ENCODE peak calls at places on chromosomes 7 and 10, in six cellular contexts. J is cardiac muscle cell, A is brain microvascular endothelial cell, T is GM10248, G is fibroblast of mammary gland, Y is AG04450. M is an unnamed sample.

GRCh38 chr10:94361161-94361794 is 1.5 kb downstream of the NOC3L start:
- DNase-seq in J (no peak), A (no peak), T (no peak), G (peak; percentile 30), Y (no peak), M (peak; percentile 52)

GRCh38 chr7:577971-578370 is 58.3 kb upstream of the PDGFA start:
- DNase-seq in J (no peak), A (no peak), T (no peak), G (no peak), Y (no peak), M (no peak)

GRCh38 chr7:27999829-28000228 is 180.8 kb downstream of the JAZF1 start:
- DNase-seq in J (no peak), A (no peak), T (no peak), G (no peak), Y (no peak), M (no peak)

GRCh38 chr10:19169684-19170083 is 121.1 kb downstream of the MALRD1 start:
- DNase-seq in J (no peak), A (no peak), T (no peak), G (no peak), Y (no peak), M (no peak)

GRCh38 chr10:103660364-103661197 is 167.1 kb downstream of the NEURL1 start:
- DNase-seq in J (no peak), A (peak; percentile 56), T (peak; percentile 68), G (peak; percentile 55), Y (no peak), M (no peak)

GRCh38 chr10:91528080-91528479 is 104.8 kb downstream of the PPP1R3C start:
- DNase-seq in J (no peak), A (no peak), T (no peak), G (no peak), Y (no peak), M (no peak)

GRCh38 chr10:35343739-35344138 is 7.4 kb downstream of the CCNY start:
- DNase-seq in J (no peak), A (no peak), T (no peak), G (no peak), Y (no peak), M (no peak)

GRCh38 chr10:6774406-6774805 is 194.3 kb upstream of the PRKCQ start:
- DNase-seq in J (no peak), A (no peak), T (no peak), G (no peak), Y (no peak), M (no peak)

GRCh38 chr10:99536400-99537254 is 3.9 kb downstream of the NKX2-3 start:
- DNase-seq in J (peak; percentile 63), A (no peak), T (peak; percentile 22), G (no peak), Y (no peak), M (no peak)

GRCh38 chr7:131543298-131543697 is 13.1 kb downstream of the PODXL start:
- DNase-seq in J (no peak), A (no peak), T (no peak), G (no peak), Y (no peak), M (no peak)

GRCh38 chr10:131997366-131998049 is 15.8 kb upstream of the BNIP3 start:
- DNase-seq in J (peak; percentile 70), A (peak; percentile 70), T (no peak), G (peak; percentile 65), Y (peak; percentile 74), M (no peak)

GRCh38 chr10:43045631-43046287 is 31.1 kb upstream of the RET start:
- DNase-seq in J (no peak), A (no peak), T (no peak), G (no peak), Y (no peak), M (no peak)

GRCh38 chr7:12945901-12946300 is 258.5 kb downstream of the ARL4A start:
- DNase-seq in J (no peak), A (no peak), T (no peak), G (no peak), Y (no peak), M (no peak)

GRCh38 chr10:128367807-128368206 is 241.6 kb upstream of the MKI67 start:
- DNase-seq in J (no peak), A (no peak), T (no peak), G (no peak), Y (no peak), M (no peak)

GRCh38 chr10:105149371-105149871 is 508.3 kb downstream of the SORCS3 start:
- DNase-seq in J (no peak), A (no peak), T (no peak), G (peak; percentile 1), Y (no peak), M (no peak)

GRCh38 chr10:19812976-19813375 is 3.3 kb upstream of the PLXDC2 start:
- DNase-seq in J (no peak), A (no peak), T (no peak), G (no peak), Y (no peak), M (no peak)

GRCh38 chr10:60809157-60809556 is 30.9 kb downstream of the CDK1 start:
- DNase-seq in J (no peak), A (peak; percentile 7), T (no peak), G (peak; percentile 90), Y (no peak), M (no peak)

GRCh38 chr10:67663449-67664087 is 32.4 kb downstream of the CTNNA3 start:
- DNase-seq in J (no peak), A (no peak), T (no peak), G (no peak), Y (no peak), M (no peak)

GRCh38 chr10:43120948-43121290 is 17.3 kb upstream of the CSGALNACT2 start:
- DNase-seq in J (no peak), A (no peak), T (peak; percentile 84), G (no peak), Y (no peak), M (peak; percentile 86)

GRCh38 chr10:6995339-6995738 is 415.3 kb upstream of the PRKCQ start:
- DNase-seq in J (no peak), A (no peak), T (no peak), G (peak; percentile 31), Y (no peak), M (no peak)

GRCh38 chr10:74628136-74628535 is 198.3 kb upstream of the KAT6B start:
- DNase-seq in J (no peak), A (no peak), T (no peak), G (peak; percentile 27), Y (no peak), M (no peak)

GRCh38 chr7:134593530-134594392 is 44.9 kb downstream of the AKR1B15 start:
- DNase-seq in J (peak; percentile 44), A (peak; percentile 72), T (no peak), G (peak; percentile 87), Y (peak; percentile 85), M (no peak)

GRCh38 chr10:74213571-74214162 is 62.6 kb downstream of the ADK start:
- DNase-seq in J (peak; percentile 25), A (peak; percentile 42), T (peak; percentile 42), G (peak; percentile 61), Y (no peak), M (peak; percentile 47)

GRCh38 chr10:85900060-85900459 is 466.5 kb downstream of the GRID1 start:
- DNase-seq in J (no peak), A (no peak), T (no peak), G (no peak), Y (no peak), M (no peak)
- TF ChIP-seq CTCF in J (no peak), A (no peak), T (no peak), G (no peak), Y (no peak), M (no peak)

GRCh38 chr10:71008150-71008549 is 119.8 kb upstream of the PCBD1 start:
- DNase-seq in J (no peak), A (no peak), T (no peak), G (no peak), Y (no peak), M (no peak)

GRCh38 chr10:71011141-71011540 is 122.8 kb upstream of the PCBD1 start:
- DNase-seq in J (no peak), A (no peak), T (no peak), G (no peak), Y (no peak), M (no peak)

GRCh38 chr10:71007516-71007915 is 119.2 kb upstream of the PCBD1 start:
- DNase-seq in J (no peak), A (no peak), T (no peak), G (no peak), Y (no peak), M (no peak)

GRCh38 chr10:71009031-71009605 is 120.8 kb upstream of the PCBD1 start:
- DNase-seq in J (no peak), A (no peak), T (no peak), G (no peak), Y (no peak), M (no peak)

DNA sequence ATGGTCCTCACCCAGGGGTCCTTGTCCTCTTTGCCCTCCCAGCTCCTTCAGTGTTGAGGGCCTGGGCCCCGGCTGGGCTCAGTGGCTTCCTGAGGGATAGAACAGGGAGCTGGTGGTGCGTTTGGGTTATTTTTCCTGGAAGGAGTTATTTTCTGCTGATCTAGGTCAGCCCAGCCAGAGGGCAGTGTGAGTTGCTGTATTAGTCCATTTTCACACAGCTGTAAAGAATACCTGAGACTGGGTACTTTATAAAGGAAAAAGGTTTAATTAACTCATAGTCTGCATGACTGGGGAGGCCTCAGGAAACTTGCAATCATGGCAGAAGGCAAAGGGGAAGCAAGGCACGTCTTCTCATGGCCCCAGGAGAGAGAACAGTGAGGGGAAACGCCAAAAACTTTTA is 122.4 kb upstream of the PCBD1 start:
- DNase-seq in J (no peak), A (no peak), T (no peak), G (no peak), Y (no peak), M (no peak)
- TF ChIP-seq CTCF in J (peak; percentile 13), A (no peak), T (no peak), G (no peak), Y (no peak), M (no peak)

GRCh38 chr10:47192273-47192672 is 107.7 kb upstream of the GDF10 start:
- DNase-seq in J (no peak), A (no peak), T (no peak), G (no peak), Y (no peak), M (no peak)
- TF ChIP-seq CTCF in J (no peak), A (no peak), T (no peak), G (no peak), Y (no peak), M (no peak)

GRCh38 chr7:119482209-119482608 is 790.8 kb upstream of the KCND2 start:
- DNase-seq in J (peak; percentile 46), A (peak; percentile 4), T (peak; percentile 23), G (peak; percentile 25), Y (no peak), M (peak; percentile 70)
- TF ChIP-seq CTCF in J (peak; percentile 31), A (peak; percentile 72), T (peak; percentile 24), G (peak; percentile 45), Y (peak; percentile 17), M (peak; percentile 52)

DNA sequence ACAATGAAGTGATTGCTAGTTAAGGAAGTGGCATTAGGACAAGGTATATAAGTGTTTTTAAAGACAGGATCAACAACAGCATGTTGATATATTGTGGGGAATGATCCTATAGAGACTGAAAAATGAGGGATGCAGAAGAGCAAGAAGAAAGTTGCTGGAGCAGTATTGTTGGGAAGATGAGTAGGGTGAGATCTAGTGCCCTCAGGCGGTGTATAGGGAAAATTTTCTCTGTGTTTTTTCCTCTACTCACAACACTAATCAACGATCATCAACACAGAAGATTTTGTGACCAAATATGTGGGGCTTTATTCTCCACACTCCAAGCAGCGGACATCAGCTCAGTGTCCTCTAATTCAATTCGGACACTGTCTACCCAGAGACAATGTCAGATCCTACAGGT is 9.6 kb upstream of the PTTG1IP2 start:
- DNase-seq in J (no peak), A (no peak), T (no peak), G (no peak), Y (no peak), M (no peak)
- TF ChIP-seq CTCF in J (peak; percentile 45), A (peak; percentile 43), T (no peak), G (peak; percentile 21), Y (peak; percentile 45), M (no peak)